ENCODE peak calls at places on chromosomes 16 and 17, in four cellular contexts. M, N, R and J are unnamed samples.

GRCh38 chr17:57880086-57880456 is 30.2 kb upstream of the MRPS23 start:
- DNase-seq in M (no peak), N (no peak), R (peak; percentile 63), J (no peak)

GRCh38 chr17:21024024-21024423 is 18.8 kb downstream of the USP22 start:
- DNase-seq in M (peak; percentile 22), N (no peak), R (no peak), J (no peak)

GRCh38 chr17:32971171-32971570 is 20.5 kb upstream of the SPACA3 start:
- DNase-seq in M (peak; percentile 54), N (no peak), R (peak; percentile 65), J (no peak)

GRCh38 chr16:30997887-30998711 is 12.3 kb downstream of the STX1B start:
- DNase-seq in M (peak; percentile 66), N (no peak), R (peak; percentile 75), J (no peak)

GRCh38 chr16:10729649-10730048 is 14.0 kb upstream of the NUBP1 start:
- DNase-seq in M (peak; percentile 43), N (no peak), R (peak; percentile 89), J (no peak)

GRCh38 chr17:66526827-66527226 is 224.4 kb downstream of the PRKCA start:
- DNase-seq in M (peak; percentile 35), N (no peak), R (no peak), J (no peak)

GRCh38 chr17:77611791-77612466 is 346.6 kb upstream of the TNRC6C start:
- DNase-seq in M (no peak), N (no peak), R (no peak), J (peak; percentile 41)

GRCh38 chr17:66383353-66383752 is 80.9 kb downstream of the PRKCA start:
- DNase-seq in M (peak; percentile 96), N (no peak), R (no peak), J (no peak)

GRCh38 chr17:32349503-32349853 is 479 bp upstream of the ZNF207 start:
- DNase-seq in M (peak; percentile 25), N (no peak), R (peak; percentile 3), J (no peak)

GRCh38 chr16:83813818-83814653 is 6.3 kb downstream of the HSBP1 start:
- DNase-seq in M (peak; percentile 72), N (no peak), R (peak; percentile 28), J (no peak)

GRCh38 chr17:17792551-17793377 is 44.0 kb downstream of the SREBF1 start:
- DNase-seq in M (peak; percentile 88), N (no peak), R (peak; percentile 7), J (no peak)

GRCh38 chr17:71792966-71793365 is 327.9 kb upstream of the SOX9 start:
- DNase-seq in M (peak; percentile 58), N (peak; percentile 15), R (peak; percentile 95), J (no peak)

GRCh38 chr16:58882292-58882691 is 148.2 kb upstream of the GOT2 start:
- DNase-seq in M (no peak), N (no peak), R (no peak), J (no peak)

GRCh38 chr16:1775846-1776671 is 3.1 kb upstream of the MRPS34 start:
- DNase-seq in M (no peak), N (no peak), R (no peak), J (no peak)

GRCh38 chr17:40038882-40039513 is 15.2 kb downstream of the MED24 start:
- DNase-seq in M (peak; percentile 89), N (no peak), R (peak; percentile 52), J (no peak)

GRCh38 chr16:14309906-14310305 is 238.8 kb downstream of the MRTFB start:
- DNase-seq in M (no peak), N (no peak), R (peak; percentile 68), J (no peak)

GRCh38 chr17:36055921-36056320 is 8.2 kb upstream of the CCL18 start:
- DNase-seq in M (no peak), N (no peak), R (no peak), J (no peak)

GRCh38 chr16:75471723-75472634 is 7.5 kb upstream of the TMEM170A start:
- DNase-seq in M (peak; percentile 78), N (peak; percentile 43), R (peak; percentile 69), J (peak; percentile 55)

GRCh38 chr16:69924777-69925191 is 26.4 kb upstream of the CLEC18A start:
- DNase-seq in M (peak; percentile 92), N (no peak), R (no peak), J (no peak)

GRCh38 chr16:85974428-85975375 is 75.7 kb downstream of the IRF8 start:
- DNase-seq in M (no peak), N (no peak), R (no peak), J (no peak)

GRCh38 chr17:31269597-31269996 is 27.4 kb downstream of the OMG start:
- DNase-seq in M (peak; percentile 97), N (peak; percentile 24), R (peak; percentile 85), J (no peak)

GRCh38 chr16:58027341-58028167 is 2.0 kb downstream of the MMP15 start:
- DNase-seq in M (peak; percentile 34), N (no peak), R (peak; percentile 45), J (peak; percentile 81)

GRCh38 chr16:89445166-89445565 is 45.2 kb downstream of the ANKRD11 start:
- DNase-seq in M (no peak), N (no peak), R (no peak), J (no peak)

GRCh38 chr17:78343433-78344201 is 16.3 kb downstream of the SOCS3 start:
- DNase-seq in M (no peak), N (no peak), R (no peak), J (peak; percentile 85)

GRCh38 chr17:56141046-56141839 is 12.0 kb upstream of the ANKFN1 start:
- DNase-seq in M (no peak), N (no peak), R (no peak), J (no peak)

GRCh38 chr16:56295739-56296527 is 104.6 kb downstream of the GNAO1 start:
- DNase-seq in M (no peak), N (no peak), R (no peak), J (no peak)
- H3K4me1 ChIP-seq in M (peaks cover 30% of the 10 kb centered on the region), N (no peaks in the 10 kb centered on the region), R (peaks cover 10% of the 10 kb centered on the region), J (peaks cover 3% of the 10 kb centered on the region)

DNA sequence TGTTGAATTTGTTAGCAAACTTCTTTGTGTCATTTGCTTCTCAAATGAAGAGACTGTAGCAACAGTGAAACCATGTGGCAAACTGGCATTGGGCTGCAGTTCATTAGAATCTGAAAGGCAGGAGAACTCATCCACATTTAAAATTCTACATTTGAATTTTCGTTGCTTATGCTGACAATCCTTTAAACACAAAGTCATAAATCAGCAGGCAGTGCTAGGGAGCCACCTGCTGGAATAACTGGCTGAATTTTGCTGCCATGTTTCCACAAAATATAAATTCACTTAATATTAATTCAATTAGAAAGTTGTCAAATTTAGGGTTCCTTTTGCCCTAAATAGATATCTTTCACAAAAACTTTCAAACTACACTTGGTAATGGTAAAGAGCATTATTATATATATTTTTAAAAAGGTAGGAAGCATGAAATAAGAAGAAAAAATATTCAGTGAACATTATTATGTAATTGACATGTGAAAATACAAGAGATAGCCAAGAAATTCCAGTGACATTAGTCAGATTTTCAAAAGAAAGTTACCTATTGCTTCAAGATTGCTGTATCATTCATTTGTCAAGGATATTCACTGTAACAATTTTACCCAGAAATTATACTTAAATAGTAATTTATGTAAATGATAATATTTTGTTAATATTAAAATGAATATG is 350.1 kb downstream of the KIF2B start:
- DNase-seq in M (peak; percentile 41), N (no peak), R (peak; percentile 60), J (no peak)
- TF ChIP-seq CTCF in M (peak; percentile 48), N (peak; percentile 72), R (peak; percentile 72), J (peak; percentile 43)

DNA sequence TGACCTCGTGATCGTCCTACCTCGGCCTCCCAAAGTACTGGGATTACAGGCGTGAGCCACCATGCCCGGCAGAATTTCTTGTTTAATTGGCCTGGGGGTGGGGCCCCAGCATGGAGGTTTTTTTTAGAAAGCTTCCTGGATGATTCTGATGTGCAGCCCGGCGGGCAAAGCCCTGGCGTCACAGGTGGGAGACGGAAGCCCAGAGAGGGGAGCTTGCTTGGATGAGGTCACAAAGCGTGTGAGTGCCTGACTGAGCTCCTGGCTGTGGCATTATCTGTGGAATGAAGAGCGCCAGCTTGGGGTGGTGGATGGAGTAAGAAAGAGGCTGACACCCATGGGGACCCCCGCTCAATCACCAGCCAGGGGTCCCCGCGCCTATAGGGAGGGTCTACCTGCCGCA is 4.1 kb downstream of the VASN start:
- DNase-seq in M (no peak), N (no peak), R (no peak), J (no peak)
- H3K4me3 ChIP-seq in M (no peak overlapping the region), N (no peak overlapping the region), R (no peak overlapping the region), J (peak overlapping the region; percentile 29)

GRCh38 chr17:38416840-38417209 is 11.4 kb upstream of the ARHGAP23 start:
- DNase-seq in M (peak; percentile 37), N (no peak), R (no peak), J (peak; percentile 76)
- H3K4me1 ChIP-seq in M (peaks cover 22% of the 10 kb centered on the region), N (peaks cover 4% of the 10 kb centered on the region), R (peaks cover 3% of the 10 kb centered on the region), J (peaks cover 19% of the 10 kb centered on the region)

GRCh38 chr16:21599158-21599993 is at the start of gene METTL9:
- DNase-seq in M (peak; percentile 97), N (peak; percentile 55), R (peak; percentile 89), J (peak; percentile 97)
- TF ChIP-seq CTCF in M (no peak), N (no peak), R (no peak), J (peak; percentile 2)

GRCh38 chr17:75318615-75319222 is 29.5 kb upstream of the SLC25A19 start:
- DNase-seq in M (no peak), N (no peak), R (no peak), J (no peak)

GRCh38 chr17:75321506-75321905 is 32.3 kb upstream of the SLC25A19 start:
- DNase-seq in M (no peak), N (no peak), R (no peak), J (no peak)

GRCh38 chr17:75318211-75318610 is 29.0 kb upstream of the SLC25A19 start:
- DNase-seq in M (no peak), N (no peak), R (no peak), J (no peak)

GRCh38 chr17:75317671-75318070 is 28.4 kb upstream of the SLC25A19 start:
- DNase-seq in M (no peak), N (no peak), R (no peak), J (no peak)

DNA sequence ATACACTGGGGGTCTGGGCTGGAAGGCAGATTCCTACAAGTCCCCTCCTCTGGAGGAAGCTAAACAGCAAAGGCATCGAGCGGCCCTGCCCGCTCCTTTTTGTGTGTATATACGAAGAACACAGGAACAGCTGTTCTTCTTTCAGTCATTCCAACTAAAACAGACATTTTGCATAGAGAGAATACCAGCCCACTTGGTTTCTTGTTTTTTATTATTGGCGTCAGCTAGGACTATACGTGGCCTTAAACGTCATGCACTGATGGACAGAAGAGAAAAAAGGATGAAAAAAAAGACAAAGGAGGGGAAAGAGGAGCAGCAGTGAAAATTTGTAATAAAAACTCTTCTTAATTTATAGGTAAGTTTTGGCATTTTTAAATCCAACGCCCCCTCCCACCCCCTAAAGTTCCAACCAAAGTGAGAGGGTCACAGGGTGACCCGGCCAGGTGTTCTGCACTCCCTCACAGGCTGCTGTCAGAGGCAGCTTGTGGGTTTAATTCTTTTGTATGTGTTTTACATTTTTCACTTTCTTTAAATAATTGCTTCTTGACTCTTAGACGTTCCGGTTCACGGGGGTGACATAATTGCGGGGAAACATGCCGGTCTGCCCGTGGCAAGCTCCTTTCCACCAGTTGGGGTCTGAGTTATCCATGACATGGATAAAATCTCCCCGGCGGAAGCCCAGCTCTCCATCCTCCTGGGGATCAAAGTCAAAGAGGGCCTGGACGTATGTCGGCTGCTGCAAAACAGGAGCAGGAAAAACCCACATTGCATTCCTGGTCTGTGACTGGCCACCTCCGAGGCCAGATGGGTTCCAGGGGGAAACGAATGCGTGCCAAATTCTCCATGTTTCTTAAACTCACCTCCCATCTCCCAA is 30.8 kb upstream of the SLC25A19 start:
- DNase-seq in M (peak; percentile 68), N (no peak), R (no peak), J (no peak)
- H3K4me3 ChIP-seq in M (no peak overlapping the region), N (no peak overlapping the region), R (no peak overlapping the region), J (no peak overlapping the region)